ENCODE peak calls at places on chromosomes 11 and 22, in nine cellular contexts. I is Caco-2, E is brain microvascular endothelial cell, L is fibroblast of lung, R is adrenal gland, Z is Peyer's patch, A is AG10803, H is cardiac muscle cell, N is A549. F is an unnamed sample.

GRCh38 chr11:44863231-44863630 is 87.5 kb downstream of the TP53I11 start:
- DNase-seq in I (no peak), E (no peak), L (peak; percentile 37), R (no peak), Z (no peak), A (no peak), H (no peak), N (no peak), F (no peak)

GRCh38 chr22:25840162-25840561 is 98.2 kb downstream of the MYO18B start:
- DNase-seq in I (no peak), E (no peak), L (no peak), R (no peak), Z (no peak), A (no peak), H (peak; percentile 8), N (no peak), F (no peak)

GRCh38 chr11:43396617-43397016 is 37.9 kb downstream of the TTC17 start:
- DNase-seq in I (peak; percentile 24), E (no peak), L (no peak), R (no peak), Z (no peak), A (no peak), H (no peak), N (no peak), F (no peak)

GRCh38 chr11:73787051-73787642 is 527 bp upstream of the MRPL48 start:
- DNase-seq in I (no peak), E (no peak), L (no peak), R (no peak), Z (no peak), A (no peak), H (no peak), N (no peak), F (no peak)

GRCh38 chr11:8031248-8032115 is 44.3 kb downstream of the EIF3F start:
- DNase-seq in I (no peak), E (no peak), L (no peak), R (peak; percentile 31), Z (peak; percentile 44), A (no peak), H (no peak), N (no peak), F (no peak)

GRCh38 chr22:40383905-40384304 is 13.5 kb downstream of the SGSM3 start:
- DNase-seq in I (no peak), E (peak; percentile 88), L (peak; percentile 82), R (peak; percentile 81), Z (no peak), A (peak; percentile 78), H (no peak), N (no peak), F (no peak)

GRCh38 chr11:10181811-10182210 is 112.2 kb downstream of the SBF2 start:
- DNase-seq in I (no peak), E (no peak), L (peak; percentile 53), R (no peak), Z (no peak), A (peak; percentile 75), H (no peak), N (peak; percentile 45), F (peak; percentile 17)

GRCh38 chr11:3074912-3075589 is 17.8 kb upstream of the CARS1 start:
- DNase-seq in I (no peak), E (no peak), L (no peak), R (no peak), Z (no peak), A (no peak), H (no peak), N (no peak), F (no peak)

GRCh38 chr11:79184285-79184684 is 256.5 kb downstream of the TENM4 start:
- DNase-seq in I (no peak), E (no peak), L (no peak), R (no peak), Z (no peak), A (no peak), H (no peak), N (no peak), F (no peak)

GRCh38 chr11:99260696-99261095 is 239.9 kb downstream of the CNTN5 start:
- DNase-seq in I (no peak), E (peak; percentile 58), L (peak; percentile 37), R (no peak), Z (no peak), A (no peak), H (no peak), N (peak; percentile 25), F (no peak)

GRCh38 chr11:121435796-121436511 is 16.2 kb upstream of the SORL1 start:
- DNase-seq in I (no peak), E (no peak), L (no peak), R (no peak), Z (no peak), A (no peak), H (no peak), N (no peak), F (no peak)

GRCh38 chr11:32706985-32707736 is 87.3 kb downstream of the CCDC73 start:
- DNase-seq in I (no peak), E (no peak), L (peak; percentile 91), R (no peak), Z (no peak), A (peak; percentile 56), H (no peak), N (peak; percentile 78), F (peak; percentile 49)

GRCh38 chr11:1874406-1875092 is 17.1 kb downstream of the PRR33 start:
- DNase-seq in I (no peak), E (no peak), L (no peak), R (peak; percentile 43), Z (no peak), A (no peak), H (no peak), N (no peak), F (no peak)
- H3K4me3 ChIP-seq in I (no peak overlapping the region), E (no peak overlapping the region), L (no peak overlapping the region), R (no peak overlapping the region), Z (no peak overlapping the region), A (no peak overlapping the region), H (no peak overlapping the region), N (no peak overlapping the region), F (no peak overlapping the region)

GRCh38 chr11:76781861-76782500 is 1.2 kb upstream of the TSKU start:
- DNase-seq in I (no peak), E (no peak), L (no peak), R (no peak), Z (no peak), A (no peak), H (no peak), N (no peak), F (no peak)
- H3K4me3 ChIP-seq in I (peak overlapping the region; percentile 85), E (peak overlapping the region; percentile 66), L (peak overlapping the region; percentile 71), R (no peak overlapping the region), Z (peak overlapping the region; percentile 92), A (peak overlapping the region; percentile 57), H (peak overlapping the region; percentile 49), N (peak overlapping the region; percentile 71), F (peak overlapping the region; percentile 57)

GRCh38 chr22:50454556-50455075 is 20.2 kb downstream of the SBF1 start:
- DNase-seq in I (no peak), E (no peak), L (no peak), R (no peak), Z (no peak), A (no peak), H (no peak), N (no peak), F (no peak)
- H3K4me3 ChIP-seq in I (no peak overlapping the region), E (no peak overlapping the region), L (no peak overlapping the region), R (no peak overlapping the region), Z (no peak overlapping the region), A (no peak overlapping the region), H (no peak overlapping the region), N (no peak overlapping the region), F (no peak overlapping the region)

GRCh38 chr22:17106785-17107546 is 14.2 kb downstream of the TMEM121B start:
- DNase-seq in I (no peak), E (no peak), L (no peak), R (no peak), Z (no peak), A (no peak), H (no peak), N (no peak), F (no peak)
- H3K4me3 ChIP-seq in I (no peak overlapping the region), E (no peak overlapping the region), L (no peak overlapping the region), R (no peak overlapping the region), Z (no peak overlapping the region), A (no peak overlapping the region), H (no peak overlapping the region), N (no peak overlapping the region), F (no peak overlapping the region)

DNA sequence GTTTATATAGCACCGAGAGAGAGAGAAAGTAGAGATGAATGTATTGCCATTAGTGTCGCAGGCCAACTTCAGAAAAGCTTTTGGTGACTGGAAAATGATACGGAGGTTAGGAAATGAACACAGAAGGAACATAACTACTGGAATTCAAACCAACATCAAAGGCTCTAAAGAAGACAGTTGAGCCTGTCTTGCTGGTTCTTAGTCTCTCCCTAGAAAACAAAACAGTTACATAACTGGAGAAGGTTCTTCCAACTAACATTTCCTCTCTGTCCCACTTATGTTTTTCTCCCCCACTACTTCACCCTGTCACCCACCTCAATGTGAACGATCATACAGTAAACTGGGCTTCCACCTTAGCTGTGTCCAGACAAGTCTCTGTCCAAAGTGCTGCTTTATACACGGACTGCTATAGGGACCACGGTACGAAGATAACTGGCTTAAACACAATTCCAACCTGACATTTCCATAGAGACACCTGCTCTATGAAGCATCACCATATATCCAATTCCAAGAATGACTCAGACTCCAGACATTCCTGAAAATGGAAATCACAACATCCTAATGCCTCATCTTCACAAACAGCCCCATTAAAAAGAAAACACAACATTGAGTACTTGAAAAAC is 85.2 kb upstream of the ARHGAP32 start:
- DNase-seq in I (peak; percentile 33), E (no peak), L (peak; percentile 35), R (no peak), Z (no peak), A (no peak), H (peak; percentile 33), N (no peak), F (no peak)
- H3K4me3 ChIP-seq in I (no peak overlapping the region), E (no peak overlapping the region), L (no peak overlapping the region), R (no peak overlapping the region), Z (peak overlapping the region; percentile 76), A (no peak overlapping the region), H (no peak overlapping the region), N (peak overlapping the region; percentile 84), F (no peak overlapping the region)

DNA sequence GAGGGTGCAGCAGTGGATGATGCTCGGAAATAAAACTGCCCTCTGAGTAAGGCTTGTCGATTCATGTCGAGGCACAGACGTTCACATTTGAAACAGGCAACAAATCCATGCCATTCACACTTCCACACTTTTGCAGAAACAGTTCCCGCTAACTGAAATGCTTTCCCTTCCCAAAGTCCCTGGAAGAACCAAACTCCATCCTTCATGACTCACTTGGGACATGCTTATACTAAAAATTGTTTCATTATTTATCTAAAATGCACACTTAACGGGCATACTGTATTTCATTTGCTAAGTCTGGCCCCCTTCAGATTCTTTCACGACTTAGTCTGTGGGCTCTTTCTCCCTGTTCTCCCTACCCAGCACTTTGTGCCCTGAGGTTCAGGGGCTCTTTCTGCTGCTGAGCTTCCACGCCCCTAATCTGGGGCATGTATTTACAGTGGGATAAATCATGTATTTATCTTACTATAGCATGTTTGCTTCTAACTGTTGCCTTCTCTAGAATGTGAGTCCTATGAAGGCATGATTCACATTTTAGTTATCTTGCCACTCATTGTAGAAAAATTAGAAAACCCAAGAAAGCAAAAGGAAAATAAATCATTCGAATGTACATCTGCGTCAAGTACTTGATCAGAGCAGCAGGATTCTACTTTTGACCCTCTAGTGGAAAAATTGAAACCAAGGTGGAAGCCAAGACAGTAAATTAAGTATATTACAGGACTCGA is 12.5 kb downstream of the SCGB1A1 start:
- DNase-seq in I (no peak), E (peak; percentile 16), L (peak; percentile 93), R (no peak), Z (no peak), A (peak; percentile 90), H (no peak), N (peak; percentile 42), F (no peak)
- H3K4me3 ChIP-seq in I (no peak overlapping the region), E (no peak overlapping the region), L (peak overlapping the region; percentile 23), R (no peak overlapping the region), Z (no peak overlapping the region), A (peak overlapping the region; percentile 11), H (no peak overlapping the region), N (no peak overlapping the region), F (no peak overlapping the region)